ENCODE peak calls at places on chromosomes 16 and 17, in ten cellular contexts. E is adrenal gland, D is neural progenitor cell, C is IMR-90, G is MM.1S, Z is hepatocyte, W is tibial artery, I is BJ, M is psoas muscle, Y is colonic mucosa. V is an unnamed sample.

GRCh38 chr17:83109793-83110645 is 30.6 kb downstream of the METRNL start:
- DNase-seq in G (no peak), W (peak), D (no peak), E (peak), Y (peak), C (peak), M (peak), Z (peak), I (peak), V (peak)

GRCh38 chr17:45091778-45092425 is 30.8 kb downstream of the NMT1 start:
- DNase-seq in G (no peak), M (no peak), Y (no peak), D (no peak), C (peak), E (no peak), Z (no peak), W (no peak), I (no peak), V (no peak)

GRCh38 chr16:85757341-85757822 is 6.5 kb upstream of the C16orf74 start:
- DNase-seq in M (no peak), G (no peak), Y (no peak), C (peak), Z (no peak), D (no peak), I (peak), E (no peak), W (no peak), V (no peak)

GRCh38 chr17:21676281-21677111 is 15.8 kb upstream of the KCNJ18 start:
- DNase-seq in Y (no peak), E (no peak), I (no peak), W (no peak), Z (no peak), D (no peak), G (no peak), M (no peak), C (no peak), V (no peak)

GRCh38 chr16:85894266-85894665 is 4.7 kb upstream of the IRF8 start:
- DNase-seq in C (no peak), Z (no peak), D (no peak), I (no peak), G (peak), E (no peak), Y (peak), M (no peak), W (no peak), V (no peak)

GRCh38 chr17:65022751-65023421 is 33.7 kb downstream of the GNA13 start:
- DNase-seq in C (peak), E (no peak), D (no peak), M (no peak), Z (no peak), Y (no peak), W (no peak), I (peak), G (peak), V (peak)

GRCh38 chr16:66357523-66357928 is 9.0 kb upstream of the CDH5 start:
- DNase-seq in C (peak), D (peak), Z (peak), I (peak), G (peak), Y (peak), M (no peak), W (peak), E (peak), V (peak)

GRCh38 chr17:10337136-10337535 is 35.7 kb downstream of the MYH13 start:
- DNase-seq in D (no peak), C (peak), I (no peak), W (no peak), E (no peak), Z (no peak), Y (no peak), M (no peak), G (no peak), V (no peak)

GRCh38 chr16:69769404-69769803 is 7.3 kb downstream of the WWP2 start:
- DNase-seq in E (no peak), D (no peak), Y (no peak), M (no peak), W (no peak), I (no peak), C (no peak), Z (no peak), G (no peak), V (no peak)

GRCh38 chr17:57442914-57443571 is 186.7 kb downstream of the MSI2 start:
- DNase-seq in E (peak), G (no peak), C (no peak), M (peak), Y (no peak), D (no peak), Z (no peak), I (no peak), W (no peak), V (no peak)

GRCh38 chr17:32111141-32111771 is 31.0 kb upstream of the RHOT1 start:
- DNase-seq in W (peak), G (no peak), M (peak), Z (peak), I (no peak), Y (peak), E (no peak), C (peak), D (peak), V (no peak)

GRCh38 chr16:49947907-49948678 is 76.9 kb upstream of the CNEP1R1 start:
- DNase-seq in W (no peak), Y (no peak), C (no peak), D (no peak), Z (no peak), G (no peak), I (no peak), E (no peak), M (no peak), V (no peak)

GRCh38 chr17:40209404-40210093 is 9.6 kb upstream of the WIPF2 start:
- DNase-seq in Z (no peak), M (no peak), Y (no peak), D (no peak), E (no peak), I (peak), C (peak), W (no peak), G (no peak), V (no peak)

GRCh38 chr17:50689251-50689650 is 18.5 kb downstream of the ANKRD40 start:
- DNase-seq in D (peak), G (no peak), C (peak), Y (no peak), I (no peak), Z (peak), M (no peak), W (no peak), E (peak), V (no peak)

GRCh38 chr17:27366438-27366837 is 72.5 kb downstream of the WSB1 start:
- DNase-seq in D (no peak), Z (no peak), G (no peak), C (no peak), I (no peak), Y (no peak), M (no peak), E (no peak), W (no peak), V (no peak)

GRCh38 chr16:74586948-74587347 is 20.0 kb downstream of the GLG1 start:
- DNase-seq in E (no peak), W (no peak), M (no peak), Y (no peak), G (no peak), C (no peak), I (no peak), D (no peak), Z (peak), V (peak)

GRCh38 chr16:54286330-54287017 is at the start of gene IRX3:
- DNase-seq in C (peak), E (peak), M (peak), G (no peak), D (peak), I (peak), W (peak), Y (no peak), Z (peak), V (no peak)

GRCh38 chr16:49469930-49470451 is 96.4 kb downstream of the C16orf78 start:
- DNase-seq in W (peak), D (no peak), Y (peak), G (no peak), M (no peak), E (no peak), Z (no peak), I (no peak), C (no peak), V (no peak)

GRCh38 chr16:10180771-10181163 is 1.5 kb downstream of the GRIN2A start:
- DNase-seq in Y (peak), Z (peak), E (no peak), G (peak), M (peak), C (no peak), D (peak), W (no peak), I (no peak), V (no peak)

GRCh38 chr16:72244853-72245252 is 72.9 kb upstream of the PMFBP1 start:
- DNase-seq in I (no peak), Z (no peak), W (no peak), G (no peak), M (no peak), Y (no peak), E (no peak), C (no peak), D (no peak), V (no peak)
- TF ChIP-seq CTCF in I (no peak), Z (no peak), W (no peak), G (no peak), M (no peak), Y (no peak), E (no peak), C (no peak), D (peak), V (no peak)

GRCh38 chr17:54907385-54907784 is 6.7 kb downstream of the TOM1L1 start:
- DNase-seq in C (no peak), G (no peak), D (no peak), Z (peak), W (no peak), I (no peak), M (no peak), E (no peak), Y (no peak), V (no peak)
- H3K4me3 ChIP-seq in C (no peak), G (no peak), D (no peak), Z (no peak), W (no peak), I (no peak), M (no peak), E (no peak), Y (no peak), V (no peak)

GRCh38 chr17:35089846-35090193 is 26.3 kb upstream of the RFFL start:
- DNase-seq in D (peak), C (peak), W (no peak), Z (peak), Y (no peak), I (no peak), M (no peak), G (no peak), E (no peak), V (no peak)
- TF ChIP-seq CTCF in D (no peak), C (peak), W (no peak), Z (no peak), Y (no peak), I (no peak), M (no peak), G (no peak), E (peak), V (peak)

GRCh38 chr17:3657874-3658783 is 10.2 kb downstream of the TAX1BP3 start:
- DNase-seq in Z (no peak), M (no peak), E (no peak), Y (no peak), D (no peak), G (peak), W (no peak), C (no peak), I (no peak), V (no peak)

GRCh38 chr17:3655766-3656165 is 12.6 kb downstream of the TAX1BP3 start:
- DNase-seq in G (peak), W (no peak), D (no peak), I (no peak), M (no peak), Z (no peak), Y (no peak), E (no peak), C (no peak), V (no peak)

GRCh38 chr17:3657588-3657869 is 10.8 kb downstream of the TAX1BP3 start:
- DNase-seq in E (no peak), I (no peak), M (no peak), D (no peak), G (no peak), Z (no peak), Y (no peak), C (no peak), W (no peak), V (no peak)

GRCh38 chr17:3656755-3657587 is 11.4 kb downstream of the TAX1BP3 start:
- DNase-seq in W (no peak), E (no peak), M (no peak), G (peak), Y (no peak), Z (no peak), C (no peak), D (no peak), I (no peak), V (no peak)

DNA sequence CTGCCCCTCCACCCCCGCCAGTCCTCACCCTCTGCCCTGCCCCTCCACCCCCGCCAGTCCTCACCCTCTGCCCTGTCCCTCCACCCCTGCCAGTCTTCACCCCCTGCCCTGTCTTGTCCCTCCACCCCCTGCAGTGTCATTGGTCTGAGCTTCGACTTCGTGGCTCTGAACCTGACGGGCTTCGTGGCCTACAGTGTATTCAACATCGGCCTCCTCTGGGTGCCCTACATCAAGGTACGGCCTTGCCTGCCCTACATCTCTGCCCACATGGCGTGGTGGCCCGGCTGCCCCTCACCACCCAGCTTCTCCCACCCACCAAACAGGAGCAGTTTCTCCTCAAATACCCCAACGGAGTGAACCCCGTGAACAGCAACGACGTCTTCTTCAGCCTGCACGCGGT is 12.0 kb downstream of the TAX1BP3 start:
- DNase-seq in E (no peak), Z (no peak), D (no peak), C (no peak), I (no peak), Y (no peak), W (no peak), M (no peak), G (peak), V (no peak)
- H3K4me3 ChIP-seq in E (no peak), Z (no peak), D (no peak), C (no peak), I (no peak), Y (no peak), W (no peak), M (no peak), G (no peak), V (no peak)

GRCh38 chr17:79915850-79916430 is 76.7 kb upstream of the CBX4 start:
- DNase-seq in D (peak), C (peak), E (no peak), Y (peak), M (peak), I (no peak), W (no peak), Z (peak), G (no peak), V (no peak)
- TF ChIP-seq CTCF in D (peak), C (peak), E (peak), Y (no peak), M (peak), I (peak), W (no peak), Z (peak), G (peak), V (peak)

V was measured in retinal pigment epithelial cell.